ENCODE peak calls at places on chromosomes 1 and 21, in four cellular contexts. One of them, this sample, is unnamed.

GRCh38 chr1:82932727-82933126 is 1066.2 kb downstream of the TTLL7 start:
- DNase-seq in dorsolateral prefrontal cortex: no peak
- DNase-seq in NCI-H1105: no peak
- DNase-seq in IMR-90: no peak
- DNase-seq in this sample: no peak

GRCh38 chr1:235006132-235006721 is 122.4 kb downstream of the TOMM20 start:
- DNase-seq in dorsolateral prefrontal cortex: no peak
- DNase-seq in NCI-H1105: no peak
- DNase-seq in IMR-90: no peak
- DNase-seq in this sample: no peak

GRCh38 chr1:21586926-21587601 is 77.8 kb downstream of the ALPL start:
- DNase-seq in dorsolateral prefrontal cortex: no peak
- DNase-seq in NCI-H1105: no peak
- DNase-seq in IMR-90: peak; percentile 91
- DNase-seq in this sample: peak; percentile 90

GRCh38 chr1:55400560-55400959 is 185.4 kb upstream of the USP24 start:
- DNase-seq in dorsolateral prefrontal cortex: no peak
- DNase-seq in NCI-H1105: no peak
- DNase-seq in IMR-90: no peak
- DNase-seq in this sample: peak; percentile 56

GRCh38 chr21:16192900-16193299 is 463.1 kb downstream of the USP25 start:
- DNase-seq in dorsolateral prefrontal cortex: no peak
- DNase-seq in NCI-H1105: no peak
- DNase-seq in IMR-90: peak; percentile 20
- DNase-seq in this sample: peak; percentile 12

GRCh38 chr21:46061950-46062349 is 36.0 kb upstream of the COL6A2 start:
- DNase-seq in dorsolateral prefrontal cortex: no peak
- DNase-seq in NCI-H1105: no peak
- DNase-seq in IMR-90: no peak
- DNase-seq in this sample: no peak

GRCh38 chr1:40774266-40774998 is 9.2 kb upstream of the KCNQ4 start:
- DNase-seq in dorsolateral prefrontal cortex: peak; percentile 45
- DNase-seq in NCI-H1105: no peak
- DNase-seq in IMR-90: peak; percentile 20
- DNase-seq in this sample: peak; percentile 54

GRCh38 chr1:109615879-109616278 is 3.5 kb downstream of the GNAT2 start:
- DNase-seq in dorsolateral prefrontal cortex: no peak
- DNase-seq in NCI-H1105: no peak
- DNase-seq in IMR-90: peak; percentile 46
- DNase-seq in this sample: no peak

GRCh38 chr1:160046494-160047115 is 14.8 kb upstream of the PIGM start:
- DNase-seq in dorsolateral prefrontal cortex: peak; percentile 84
- DNase-seq in NCI-H1105: no peak
- DNase-seq in IMR-90: peak; percentile 21
- DNase-seq in this sample: peak; percentile 85

GRCh38 chr21:35059742-35060141 is 10.6 kb upstream of the RUNX1 start:
- DNase-seq in dorsolateral prefrontal cortex: no peak
- DNase-seq in NCI-H1105: no peak
- DNase-seq in IMR-90: peak; percentile 43
- DNase-seq in this sample: no peak

GRCh38 chr1:101181930-101182329 is 54.9 kb upstream of the S1PR1 start:
- DNase-seq in dorsolateral prefrontal cortex: no peak
- DNase-seq in NCI-H1105: no peak
- DNase-seq in IMR-90: peak; percentile 75
- DNase-seq in this sample: no peak

GRCh38 chr1:159960721-159961381 is 6.8 kb upstream of the SLAMF9 start:
- DNase-seq in dorsolateral prefrontal cortex: no peak
- DNase-seq in NCI-H1105: no peak
- DNase-seq in IMR-90: peak; percentile 67
- DNase-seq in this sample: peak; percentile 91

GRCh38 chr1:56505792-56506191 is 73.6 kb downstream of the PLPP3 start:
- DNase-seq in dorsolateral prefrontal cortex: no peak
- DNase-seq in NCI-H1105: no peak
- DNase-seq in IMR-90: no peak
- DNase-seq in this sample: no peak

GRCh38 chr1:21508580-21509350 is 458 bp upstream of the ALPL start:
- DNase-seq in dorsolateral prefrontal cortex: peak; percentile 49
- DNase-seq in NCI-H1105: no peak
- DNase-seq in IMR-90: peak; percentile 31
- DNase-seq in this sample: peak; percentile 88

GRCh38 chr1:171345536-171345935 is 31.6 kb downstream of the FMO4 start:
- DNase-seq in dorsolateral prefrontal cortex: no peak
- DNase-seq in NCI-H1105: no peak
- DNase-seq in IMR-90: no peak
- DNase-seq in this sample: no peak

GRCh38 chr1:197725044-197725443 is 50.2 kb downstream of the DENND1B start:
- DNase-seq in dorsolateral prefrontal cortex: no peak
- DNase-seq in NCI-H1105: no peak
- DNase-seq in IMR-90: peak; percentile 31
- DNase-seq in this sample: no peak

GRCh38 chr1:55225228-55225627 is 10.1 kb upstream of the USP24 start:
- DNase-seq in dorsolateral prefrontal cortex: no peak
- DNase-seq in NCI-H1105: no peak
- DNase-seq in IMR-90: no peak
- DNase-seq in this sample: no peak

GRCh38 chr21:28220670-28221069 is 772.0 kb downstream of the LTN1 start:
- DNase-seq in dorsolateral prefrontal cortex: no peak
- DNase-seq in NCI-H1105: no peak
- DNase-seq in IMR-90: peak; percentile 39
- DNase-seq in this sample: no peak

GRCh38 chr1:242828828-242829227 is 304.3 kb upstream of the PLD5 start:
- DNase-seq in dorsolateral prefrontal cortex: no peak
- DNase-seq in NCI-H1105: no peak
- DNase-seq in IMR-90: no peak
- DNase-seq in this sample: no peak

GRCh38 chr1:155278689-155279160 is 1.5 kb downstream of the HCN3 start:
- DNase-seq in dorsolateral prefrontal cortex: no peak
- DNase-seq in NCI-H1105: no peak
- DNase-seq in IMR-90: peak; percentile 14
- DNase-seq in this sample: no peak

GRCh38 chr1:172939475-172939874 is 111.3 kb downstream of the TNFSF18 start:
- DNase-seq in dorsolateral prefrontal cortex: no peak
- DNase-seq in NCI-H1105: no peak
- DNase-seq in IMR-90: no peak
- DNase-seq in this sample: no peak

GRCh38 chr1:205782627-205783470 is 7.6 kb upstream of the RAB29 start:
- DNase-seq in dorsolateral prefrontal cortex: no peak
- DNase-seq in NCI-H1105: no peak
- DNase-seq in IMR-90: no peak
- DNase-seq in this sample: no peak

GRCh38 chr1:58884706-58885661 is 101.1 kb upstream of the JUN start:
- DNase-seq in dorsolateral prefrontal cortex: no peak
- DNase-seq in NCI-H1105: peak; percentile 61
- DNase-seq in IMR-90: no peak
- DNase-seq in this sample: no peak

GRCh38 chr21:45330075-45330781 is 42.5 kb upstream of the POFUT2 start:
- DNase-seq in dorsolateral prefrontal cortex: no peak
- DNase-seq in NCI-H1105: no peak
- DNase-seq in IMR-90: peak; percentile 88
- DNase-seq in this sample: peak; percentile 81

GRCh38 chr1:30919025-30919881 is 10.7 kb upstream of the SDC3 start:
- DNase-seq in dorsolateral prefrontal cortex: no peak
- DNase-seq in NCI-H1105: no peak
- DNase-seq in IMR-90: peak; percentile 81
- DNase-seq in this sample: no peak

GRCh38 chr1:17719874-17720273 is 35.3 kb upstream of the ACTL8 start:
- DNase-seq in dorsolateral prefrontal cortex: no peak
- DNase-seq in NCI-H1105: no peak
- DNase-seq in IMR-90: peak; percentile 37
- DNase-seq in this sample: peak; percentile 44

GRCh38 chr1:42877380-42877779 is 31.0 kb downstream of the ZNF691 start:
- DNase-seq in dorsolateral prefrontal cortex: no peak
- DNase-seq in NCI-H1105: no peak
- DNase-seq in IMR-90: no peak
- DNase-seq in this sample: no peak

GRCh38 chr1:90114521-90115141 is 119.7 kb downstream of the ZNF326 start:
- DNase-seq in dorsolateral prefrontal cortex: no peak
- DNase-seq in NCI-H1105: peak; percentile 79
- DNase-seq in IMR-90: peak; percentile 49
- DNase-seq in this sample: peak; percentile 48

GRCh38 chr21:32844653-32845443 is 73.3 kb upstream of the PAXBP1 start:
- DNase-seq in dorsolateral prefrontal cortex: no peak
- DNase-seq in NCI-H1105: no peak
- DNase-seq in IMR-90: peak; percentile 43
- DNase-seq in this sample: peak; percentile 81

This sample was measured in AG20443.